ENCODE peak calls at places on chromosomes 2 and 18, in four cellular contexts. C is ovary, Z is IMR-90, K is tibial nerve. R is an unnamed sample.

GRCh38 chr2:39875914-39876267 is 96.8 kb upstream of the THUMPD2 start:
- DNase-seq in C (no peak), Z (peak; percentile 21), K (no peak), R (no peak)

GRCh38 chr2:240449764-240450531 is 14.5 kb downstream of the GPC1 start:
- DNase-seq in C (no peak), Z (peak; percentile 38), K (no peak), R (no peak)

GRCh38 chr2:27720004-27720551 is 51.4 kb upstream of the MRPL33 start:
- DNase-seq in C (no peak), Z (peak; percentile 98), K (no peak), R (no peak)

GRCh38 chr18:68676913-68677312 is 38.0 kb downstream of the TMX3 start:
- DNase-seq in C (no peak), Z (peak; percentile 25), K (no peak), R (no peak)

GRCh38 chr2:48983051-48983450 is 171.3 kb downstream of the FSHR start:
- DNase-seq in C (no peak), Z (no peak), K (no peak), R (no peak)

GRCh38 chr18:29840101-29840500 is 1202.4 kb downstream of the DSC3 start:
- DNase-seq in C (no peak), Z (peak; percentile 67), K (no peak), R (no peak)

GRCh38 chr2:1708476-1709334 is 35.6 kb downstream of the PXDN start:
- DNase-seq in C (no peak), Z (peak; percentile 27), K (no peak), R (peak; percentile 82)

GRCh38 chr2:218429951-218430692 is 11.2 kb downstream of the VIL1 start:
- DNase-seq in C (peak; percentile 14), Z (no peak), K (no peak), R (peak; percentile 72)

GRCh38 chr2:110211938-110212858 is at the start of gene MTLN:
- DNase-seq in C (peak; percentile 67), Z (peak; percentile 66), K (peak; percentile 60), R (peak; percentile 58)

GRCh38 chr18:37637451-37637850 is 71.9 kb upstream of the CELF4 start:
- DNase-seq in C (no peak), Z (no peak), K (no peak), R (no peak)

GRCh38 chr2:189548686-189549439 is 31.7 kb downstream of the SLC40A1 start:
- DNase-seq in C (no peak), Z (peak; percentile 46), K (no peak), R (no peak)

GRCh38 chr2:7358865-7359264 is 441.7 kb downstream of the RNF144A start:
- DNase-seq in C (no peak), Z (no peak), K (no peak), R (no peak)

GRCh38 chr2:139626128-139626527 is 845.9 kb upstream of the NXPH2 start:
- DNase-seq in C (no peak), Z (no peak), K (no peak), R (no peak)

GRCh38 chr2:169965495-169965894 is 138.2 kb downstream of the UBR3 start:
- DNase-seq in C (no peak), Z (peak; percentile 26), K (no peak), R (no peak)

GRCh38 chr2:83594841-83595720 is 864.0 kb downstream of the SUCLG1 start:
- DNase-seq in C (no peak), Z (no peak), K (no peak), R (no peak)

GRCh38 chr2:220674033-220674432 is 898.1 kb downstream of the EPHA4 start:
- DNase-seq in C (no peak), Z (no peak), K (no peak), R (no peak)

GRCh38 chr2:214379227-214379626 is 31.6 kb upstream of the VWC2L start:
- DNase-seq in C (no peak), Z (peak; percentile 4), K (no peak), R (no peak)

GRCh38 chr18:25284861-25285574 is 66.9 kb downstream of the ZNF521 start:
- DNase-seq in C (peak; percentile 44), Z (peak; percentile 41), K (no peak), R (no peak)

GRCh38 chr2:63060079-63060482 is 9.5 kb downstream of the OTX1 start:
- DNase-seq in C (no peak), Z (no peak), K (no peak), R (no peak)

GRCh38 chr2:101999122-101999789 is 7.5 kb downstream of the IL1R2 start:
- DNase-seq in C (no peak), Z (peak; percentile 12), K (no peak), R (no peak)
- TF ChIP-seq POLR2A in C (no peak), Z (no peak), K (no peak), R (no peak)

DNA sequence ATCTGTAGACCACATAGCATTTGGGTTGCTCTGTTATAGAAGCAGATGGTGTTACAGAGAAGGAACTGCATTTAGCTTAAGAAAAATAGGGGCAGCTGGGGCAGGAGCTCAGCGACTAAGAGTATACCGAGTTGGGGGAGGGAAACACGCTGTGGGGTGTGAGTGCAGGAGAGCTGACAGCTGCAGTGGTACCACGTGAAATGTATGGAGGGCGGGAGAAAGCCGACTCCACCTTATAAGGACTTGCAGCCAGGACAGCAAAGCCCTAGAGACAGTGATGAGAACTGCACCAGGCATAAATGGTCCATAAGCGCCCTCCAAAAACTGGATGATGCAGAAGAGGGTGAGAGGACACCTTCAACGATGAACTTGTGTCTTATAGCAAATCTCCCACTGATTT is 237.6 kb downstream of the PRKCE start:
- DNase-seq in C (no peak), Z (peak; percentile 52), K (no peak), R (no peak)
- TF ChIP-seq CTCF in C (no peak), Z (peak; percentile 6), K (peak; percentile 28), R (no peak)

GRCh38 chr2:236240228-236240990 is 23.8 kb downstream of the ASB18 start:
- DNase-seq in C (no peak), Z (peak; percentile 31), K (no peak), R (no peak)
- H3K4me3 ChIP-seq in C (no peak overlapping the region), Z (no peak overlapping the region), K (no peak overlapping the region), R (no peak overlapping the region)

GRCh38 chr2:179440642-179441251 is 176.1 kb upstream of the SESTD1 start:
- DNase-seq in C (no peak), Z (peak; percentile 26), K (no peak), R (no peak)

GRCh38 chr2:179434357-179434756 is 169.7 kb upstream of the SESTD1 start:
- DNase-seq in C (no peak), Z (no peak), K (no peak), R (no peak)

GRCh38 chr2:179435021-179435420 is 170.4 kb upstream of the SESTD1 start:
- DNase-seq in C (no peak), Z (no peak), K (no peak), R (no peak)

GRCh38 chr2:179438653-179439052 is 174.0 kb upstream of the SESTD1 start:
- DNase-seq in C (no peak), Z (no peak), K (no peak), R (no peak)

DNA sequence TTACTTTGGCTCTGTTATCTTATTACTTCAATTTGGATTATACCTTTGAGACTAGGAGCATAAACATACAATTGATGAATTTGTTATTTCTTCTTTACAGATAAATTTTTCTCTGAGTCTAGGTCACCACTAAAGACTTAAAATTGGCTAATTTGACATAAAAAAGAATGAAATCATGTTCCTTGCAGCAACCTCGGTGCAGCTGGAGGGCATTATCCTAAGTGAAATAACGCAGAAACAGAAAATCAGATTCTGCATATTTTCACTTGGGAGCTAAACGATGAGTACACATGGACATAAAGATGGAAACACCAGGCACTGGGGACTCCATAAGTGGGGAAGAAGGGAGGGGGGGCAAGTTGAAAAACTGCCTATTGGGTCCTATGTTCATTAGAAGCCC is 172.8 kb upstream of the SESTD1 start:
- DNase-seq in C (no peak), Z (no peak), K (no peak), R (no peak)
- TF ChIP-seq POLR2A in C (no peak), Z (no peak), K (no peak), R (no peak)

GRCh38 chr2:223994562-223995162 is 37.4 kb downstream of the MRPL44 start:
- DNase-seq in C (no peak), Z (no peak), K (no peak), R (no peak)

GRCh38 chr2:223993634-223994232 is 36.5 kb downstream of the MRPL44 start:
- DNase-seq in C (peak; percentile 69), Z (peak; percentile 82), K (peak; percentile 55), R (peak; percentile 66)

GRCh38 chr2:223991611-223992010 is 34.3 kb downstream of the MRPL44 start:
- DNase-seq in C (no peak), Z (no peak), K (no peak), R (no peak)

GRCh38 chr2:223989860-223990237 is 32.6 kb downstream of the MRPL44 start:
- DNase-seq in C (no peak), Z (no peak), K (no peak), R (no peak)

DNA sequence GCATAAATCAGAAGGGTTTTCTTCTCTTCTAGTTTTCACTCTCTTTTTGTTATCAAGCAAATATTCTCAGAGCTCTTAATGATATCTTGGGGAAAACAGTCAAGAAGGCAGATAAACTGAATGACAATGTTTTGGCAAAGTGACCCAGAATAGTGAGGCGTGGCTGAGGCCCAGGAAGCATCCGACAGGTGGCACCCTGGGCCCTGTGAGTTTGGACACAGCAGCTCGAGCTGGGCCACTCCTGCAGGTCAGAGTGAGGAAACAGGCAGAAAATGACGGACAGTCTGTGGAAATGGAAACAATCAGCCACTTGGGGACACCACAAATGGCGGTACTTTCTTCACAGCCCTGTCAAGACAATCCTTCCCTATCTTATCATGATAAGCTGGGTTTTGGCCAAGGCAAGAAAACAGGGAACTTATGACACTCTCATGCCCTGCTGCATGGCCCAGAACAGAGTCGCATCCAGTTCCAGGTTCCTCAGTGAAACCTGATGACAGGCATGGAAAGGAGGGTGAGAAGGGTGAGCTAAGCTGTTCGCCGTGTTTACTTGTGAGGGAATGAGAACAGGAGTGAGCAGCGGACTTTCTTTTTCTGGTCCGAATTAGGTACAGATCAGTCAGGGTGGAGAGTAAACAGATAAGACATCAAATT is 32.1 kb downstream of the MRPL44 start:
- DNase-seq in C (no peak), Z (no peak), K (no peak), R (no peak)
- TF ChIP-seq CTCF in C (no peak), Z (no peak), K (no peak), R (no peak)

GRCh38 chr2:26179446-26179907 is 6.6 kb downstream of the GAREM2 start:
- DNase-seq in C (no peak), Z (no peak), K (no peak), R (no peak)
- H3K4me3 ChIP-seq in C (no peak overlapping the region), Z (no peak overlapping the region), K (peak overlapping the region; percentile 47), R (no peak overlapping the region)

DNA sequence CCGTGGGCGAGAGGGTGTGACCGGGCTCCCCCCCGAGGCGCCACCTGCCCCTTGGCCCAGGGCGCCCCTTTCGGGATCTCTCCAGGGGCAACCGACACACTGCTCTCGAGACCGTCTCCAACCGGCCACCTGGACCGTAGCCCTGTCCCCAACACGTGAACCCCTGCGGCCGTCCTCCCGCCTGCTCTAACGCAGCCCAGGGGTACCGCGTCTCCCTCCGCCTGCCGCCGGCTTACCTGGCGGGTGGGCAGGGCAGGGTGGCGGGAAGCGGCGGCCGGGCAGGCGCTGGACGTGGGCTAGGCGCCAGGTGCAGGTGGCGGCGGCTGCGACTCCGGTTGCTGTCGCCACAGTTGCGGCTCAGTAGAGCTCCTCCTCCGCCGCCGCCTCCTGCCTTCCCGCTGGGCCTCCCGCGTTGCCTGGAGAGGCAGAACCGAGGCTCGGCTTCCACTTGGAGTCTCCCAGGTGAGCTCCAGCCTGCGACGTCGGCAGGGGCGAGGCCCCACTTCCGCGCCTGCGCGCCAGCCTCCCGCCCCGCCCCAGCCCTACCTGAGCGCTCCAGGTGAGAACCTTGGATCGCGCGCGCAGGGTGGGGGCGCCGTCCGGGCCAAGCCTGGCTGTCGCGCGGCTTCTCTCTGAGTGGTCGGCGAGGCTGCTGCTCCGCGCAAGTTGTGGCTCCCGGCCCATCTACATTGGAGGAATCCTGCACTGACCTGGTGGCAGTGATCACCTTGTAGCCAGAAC is at the start of gene GALNT3:
- DNase-seq in C (peak; percentile 45), Z (no peak), K (no peak), R (peak; percentile 91)
- TF ChIP-seq POLR2A in C (no peak), Z (no peak), K (no peak), R (no peak)

R was measured in lower leg skin.